ENCODE peak calls at places on chromosomes 16 and 17, in four cellular contexts. One of them, this sample, is unnamed.

GRCh38 chr17:50170662-50171370 is 5.0 kb downstream of the SGCA start:
- DNase-seq in A549: no peak
- DNase-seq in K562: no peak
- DNase-seq in HepG2: no peak
- DNase-seq in this sample: no peak

GRCh38 chr16:19515765-19516164 is 6.1 kb downstream of the GDE1 start:
- DNase-seq in A549: no peak
- DNase-seq in K562: no peak
- DNase-seq in HepG2: no peak
- DNase-seq in this sample: peak; percentile 50

GRCh38 chr17:48930435-48930873 is 14.2 kb downstream of the SNF8 start:
- DNase-seq in A549: no peak
- DNase-seq in K562: no peak
- DNase-seq in HepG2: peak; percentile 66
- DNase-seq in this sample: no peak

GRCh38 chr17:81471804-81472456 is 40.7 kb downstream of the ACTG1 start:
- DNase-seq in A549: peak; percentile 80
- DNase-seq in K562: peak; percentile 99
- DNase-seq in HepG2: peak; percentile 42
- DNase-seq in this sample: no peak

GRCh38 chr17:47279062-47279801 is 25.6 kb downstream of the ITGB3 start:
- DNase-seq in A549: peak; percentile 24
- DNase-seq in K562: peak; percentile 52
- DNase-seq in HepG2: no peak
- DNase-seq in this sample: peak; percentile 97

GRCh38 chr16:9847146-9847545 is 335.1 kb downstream of the GRIN2A start:
- DNase-seq in A549: no peak
- DNase-seq in K562: no peak
- DNase-seq in HepG2: no peak
- DNase-seq in this sample: no peak

GRCh38 chr16:27088216-27088615 is 21.5 kb downstream of the C16orf82 start:
- DNase-seq in A549: no peak
- DNase-seq in K562: no peak
- DNase-seq in HepG2: no peak
- DNase-seq in this sample: no peak

GRCh38 chr17:58527949-58528348 is 13.5 kb upstream of the MTMR4 start:
- DNase-seq in A549: no peak
- DNase-seq in K562: no peak
- DNase-seq in HepG2: no peak
- DNase-seq in this sample: peak; percentile 46

GRCh38 chr17:61196799-61197198 is 202.8 kb upstream of the TBX2 start:
- DNase-seq in A549: no peak
- DNase-seq in K562: no peak
- DNase-seq in HepG2: no peak
- DNase-seq in this sample: peak; percentile 9
- TF ChIP-seq MAZ in A549: no peak
- TF ChIP-seq MAZ in K562: no peak
- TF ChIP-seq MAZ in HepG2: no peak
- TF ChIP-seq MAZ in this sample: no peak

GRCh38 chr16:2474877-2475412 is at the start of gene TBC1D24:
- DNase-seq in A549: peak; percentile 78
- DNase-seq in K562: peak; percentile 96
- DNase-seq in HepG2: peak; percentile 67
- DNase-seq in this sample: peak; percentile 72
- TF ChIP-seq POLR2A in A549: peak; percentile 91
- TF ChIP-seq POLR2A in K562: no peak
- TF ChIP-seq POLR2A in HepG2: peak; percentile 50
- TF ChIP-seq POLR2A in this sample: peak; percentile 40

DNA sequence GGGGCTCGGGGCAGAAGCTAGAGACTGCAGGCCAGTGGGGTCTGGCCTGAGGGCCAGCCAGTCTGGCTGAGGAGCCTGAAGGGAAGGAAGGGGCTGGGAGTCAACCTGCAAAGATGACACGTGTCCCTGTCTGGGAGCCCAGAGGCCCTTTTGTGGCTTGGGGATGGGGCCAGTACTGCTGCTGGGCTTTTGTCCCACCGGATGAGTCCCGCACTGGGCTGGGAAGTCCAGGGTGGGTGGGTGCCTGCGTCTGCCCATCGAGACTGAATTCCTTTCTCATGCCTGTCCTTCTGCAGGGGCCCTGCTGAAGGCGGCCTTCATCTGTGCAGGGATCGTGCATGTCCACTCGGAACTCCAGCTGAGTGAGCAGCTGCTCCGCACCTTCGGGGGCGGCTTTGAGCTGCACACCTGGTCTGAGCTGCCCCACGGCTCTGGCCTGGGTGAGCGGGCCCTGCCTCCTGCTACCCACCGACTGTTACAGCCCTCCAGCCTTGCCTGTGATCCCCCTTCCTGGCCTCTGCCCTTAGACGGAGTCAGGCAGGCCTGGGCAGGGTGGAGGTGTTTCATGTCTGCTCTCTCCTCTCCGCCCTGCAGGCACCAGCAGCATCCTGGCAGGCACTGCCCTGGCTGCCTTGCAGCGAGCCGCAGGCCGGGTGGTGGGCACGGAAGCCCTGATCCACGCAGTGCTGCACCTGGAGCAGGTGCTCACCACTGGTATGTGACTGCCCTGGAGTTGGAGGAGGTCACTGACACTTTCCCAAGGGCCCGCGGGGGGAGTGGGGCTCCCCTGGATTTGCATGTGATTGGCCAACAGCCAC is 20.9 kb downstream of the FCSK start:
- DNase-seq in A549: no peak
- DNase-seq in K562: no peak
- DNase-seq in HepG2: no peak
- DNase-seq in this sample: no peak
- TF ChIP-seq MAZ in A549: no peak
- TF ChIP-seq MAZ in K562: no peak
- TF ChIP-seq MAZ in HepG2: no peak
- TF ChIP-seq MAZ in this sample: no peak

GRCh38 chr17:83084214-83084613 is 4.8 kb downstream of the METRNL start:
- DNase-seq in A549: no peak
- DNase-seq in K562: no peak
- DNase-seq in HepG2: no peak
- DNase-seq in this sample: no peak

GRCh38 chr17:83086197-83086880 is 6.9 kb downstream of the METRNL start:
- DNase-seq in A549: no peak
- DNase-seq in K562: no peak
- DNase-seq in HepG2: no peak
- DNase-seq in this sample: peak; percentile 67

GRCh38 chr17:83084621-83085056 is 5.2 kb downstream of the METRNL start:
- DNase-seq in A549: no peak
- DNase-seq in K562: no peak
- DNase-seq in HepG2: no peak
- DNase-seq in this sample: no peak

GRCh38 chr17:83085526-83086196 is 6.3 kb downstream of the METRNL start:
- DNase-seq in A549: no peak
- DNase-seq in K562: no peak
- DNase-seq in HepG2: no peak
- DNase-seq in this sample: no peak

DNA sequence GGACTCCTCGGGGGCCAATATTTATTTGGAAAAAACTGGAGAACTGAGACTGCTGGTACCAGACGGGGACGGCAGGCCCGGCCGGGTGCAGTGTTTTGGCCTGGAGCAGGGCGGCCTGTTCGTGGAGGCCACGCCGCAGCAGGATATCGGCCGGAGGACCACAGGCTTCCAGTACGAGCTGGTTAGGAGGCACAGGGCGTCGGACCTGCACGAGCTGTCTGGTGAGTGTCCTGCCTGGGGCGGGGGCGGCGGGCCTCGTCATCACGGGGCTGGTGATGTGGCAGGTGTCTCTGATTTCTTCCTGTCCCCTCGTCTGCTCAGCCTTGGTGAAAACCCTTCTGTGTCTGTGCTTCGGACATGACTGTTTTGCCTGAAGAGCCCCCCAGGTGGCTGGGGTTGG is 5.7 kb downstream of the METRNL start:
- DNase-seq in A549: no peak
- DNase-seq in K562: no peak
- DNase-seq in HepG2: no peak
- DNase-seq in this sample: no peak
- TF ChIP-seq POLR2A in A549: no peak
- TF ChIP-seq POLR2A in K562: no peak
- TF ChIP-seq POLR2A in HepG2: no peak
- TF ChIP-seq POLR2A in this sample: no peak

DNA sequence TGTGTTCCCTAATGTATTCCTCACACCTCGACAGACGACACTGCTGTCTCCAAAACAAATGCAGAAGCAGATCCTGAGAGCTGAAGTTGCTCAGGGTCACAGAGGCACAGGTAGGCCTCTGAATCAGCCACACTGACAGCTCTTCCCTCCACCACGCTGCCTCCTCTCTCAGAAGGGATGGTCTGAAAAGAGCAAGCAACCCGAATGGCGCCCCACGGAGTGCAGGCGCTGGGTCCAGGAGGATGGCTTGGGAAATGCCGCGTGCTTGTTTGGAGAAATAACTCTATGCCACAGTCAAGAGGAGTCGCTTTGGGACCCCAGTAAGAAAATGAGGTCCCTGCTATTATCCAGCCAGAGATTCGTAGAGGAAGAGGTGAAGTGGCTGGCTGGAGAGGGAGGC is 15.9 kb downstream of the CYB561 start:
- DNase-seq in A549: no peak
- DNase-seq in K562: no peak
- DNase-seq in HepG2: no peak
- DNase-seq in this sample: no peak
- TF ChIP-seq MAZ in A549: no peak
- TF ChIP-seq MAZ in K562: no peak
- TF ChIP-seq MAZ in HepG2: no peak
- TF ChIP-seq MAZ in this sample: no peak

GRCh38 chr16:16934660-16935059 is 536.1 kb downstream of the XYLT1 start:
- DNase-seq in A549: no peak
- DNase-seq in K562: no peak
- DNase-seq in HepG2: no peak
- DNase-seq in this sample: no peak
- TF ChIP-seq POLR2A in A549: no peak
- TF ChIP-seq POLR2A in K562: no peak
- TF ChIP-seq POLR2A in HepG2: no peak
- TF ChIP-seq POLR2A in this sample: no peak

GRCh38 chr16:59058261-59058660 is 324.1 kb upstream of the GOT2 start:
- DNase-seq in A549: no peak
- DNase-seq in K562: no peak
- DNase-seq in HepG2: no peak
- DNase-seq in this sample: no peak

GRCh38 chr16:59060212-59060611 is 326.1 kb upstream of the GOT2 start:
- DNase-seq in A549: peak; percentile 3
- DNase-seq in K562: no peak
- DNase-seq in HepG2: no peak
- DNase-seq in this sample: peak; percentile 84
- TF ChIP-seq MAZ in A549: no peak
- TF ChIP-seq MAZ in K562: no peak
- TF ChIP-seq MAZ in HepG2: no peak
- TF ChIP-seq MAZ in this sample: no peak

This sample was measured in IMR-90.